ENCODE peak calls at places on chromosomes 3 and 15, in ten cellular contexts. D is activated effector memory CD4-positive, alpha-beta T cell treated with anti-CD3 and anti-CD28 coated beads, Interleukin-2, amount 50 U/mL, for 16 hours; V is activated CD8-positive, alpha-beta memory T cell treated with anti-CD3 and anti-CD28 coated beads for 1 hour; S is activated gamma-delta T cell treated with Interleukin-2 at 50 U/mL for 16 hours; Z is GM10248; M is psoas muscle; H is endodermal cell; I is tibial artery; C is activated B cell treated with CpG ODN at 0.5 μM for 24 hours; X is A549. N is an unnamed sample.
A peak's percentile ranks its signal among the peaks of the same experiment; 100 is the strongest.

GRCh38 chr3:58999134-58999778 is 50.6 kb downstream of the CFAP20DC start:
- DNase-seq in I (no peak), D (no peak), V (no peak), S (no peak), M (no peak), X (no peak), H (no peak), C (no peak), Z (no peak), N (peak; percentile 55)

GRCh38 chr3:16369885-16370284 is 104.9 kb downstream of the OXNAD1 start:
- DNase-seq in I (no peak), Z (no peak), M (no peak), S (no peak), C (no peak), X (no peak), V (no peak), H (peak; percentile 80), D (no peak), N (peak; percentile 87)

GRCh38 chr3:31255007-31255603 is 277.6 kb upstream of the STT3B start:
- DNase-seq in S (no peak), M (no peak), H (no peak), I (no peak), Z (no peak), X (no peak), C (no peak), V (no peak), D (no peak), N (no peak)

GRCh38 chr3:194592798-194593752 is 40.1 kb downstream of the TMEM44 start:
- DNase-seq in Z (no peak), H (no peak), D (no peak), I (peak; percentile 55), S (no peak), X (peak; percentile 76), M (no peak), V (no peak), C (no peak), N (no peak)

GRCh38 chr15:67091966-67092677 is 26.7 kb downstream of the SMAD3 start:
- DNase-seq in V (no peak), X (no peak), H (peak; percentile 69), D (no peak), S (no peak), I (no peak), C (no peak), M (no peak), Z (no peak), N (no peak)

GRCh38 chr15:33860749-33861148 is 107.5 kb upstream of the CHRM5 start:
- DNase-seq in S (no peak), D (no peak), Z (no peak), M (no peak), C (no peak), V (no peak), H (no peak), X (peak; percentile 17), I (no peak), N (peak; percentile 67)

GRCh38 chr3:45362161-45362560 is 26.2 kb upstream of the LARS2 start:
- DNase-seq in D (no peak), Z (no peak), H (no peak), C (no peak), M (no peak), V (no peak), I (no peak), S (no peak), X (no peak), N (no peak)

GRCh38 chr3:10962481-10963036 is 30.0 kb upstream of the SLC6A1 start:
- DNase-seq in V (no peak), H (no peak), M (no peak), D (no peak), S (no peak), C (no peak), X (no peak), I (no peak), Z (no peak), N (no peak)

GRCh38 chr3:50676031-50676705 is 1.4 kb downstream of the DOCK3 start:
- DNase-seq in C (no peak), M (no peak), S (no peak), D (no peak), V (no peak), I (no peak), H (no peak), X (no peak), Z (no peak), N (no peak)

GRCh38 chr15:52278636-52279367 is 16.8 kb downstream of the MYO5C start:
- DNase-seq in X (no peak), I (no peak), M (no peak), H (peak; percentile 5), C (no peak), Z (no peak), S (no peak), V (no peak), D (no peak), N (no peak)

GRCh38 chr3:71217640-71218222 is 365.8 kb downstream of the FOXP1 start:
- DNase-seq in H (no peak), V (no peak), S (no peak), M (no peak), D (no peak), Z (no peak), I (no peak), C (no peak), X (no peak), N (no peak)

GRCh38 chr15:48143856-48144255 is 23.1 kb downstream of the SLC24A5 start:
- DNase-seq in I (no peak), D (no peak), H (no peak), X (no peak), M (no peak), Z (no peak), S (no peak), C (no peak), V (no peak), N (no peak)

GRCh38 chr3:188673509-188674239 is 498.1 kb upstream of the TPRG1 start:
- DNase-seq in M (no peak), I (no peak), D (no peak), Z (no peak), S (no peak), V (no peak), X (no peak), H (no peak), C (no peak), N (no peak)

GRCh38 chr3:134002326-134002725 is 27.4 kb downstream of the SLCO2A1 start:
- DNase-seq in I (no peak), M (no peak), X (no peak), S (no peak), C (no peak), Z (no peak), D (no peak), V (no peak), H (no peak), N (peak; percentile 37)

GRCh38 chr15:31222769-31223345 is 103.8 kb upstream of the KLF13 start:
- DNase-seq in H (no peak), C (no peak), D (peak; percentile 48), I (no peak), M (no peak), Z (no peak), X (no peak), S (no peak), V (no peak), N (no peak)

GRCh38 chr15:71003314-71003713 is 110.7 kb downstream of the LRRC49 start:
- DNase-seq in D (no peak), M (no peak), H (no peak), S (no peak), C (no peak), I (no peak), Z (no peak), X (no peak), V (no peak), N (no peak)

GRCh38 chr15:88908697-88909621 is 4.2 kb downstream of the MFGE8 start:
- DNase-seq in M (no peak), Z (peak; percentile 6), C (no peak), D (no peak), V (no peak), H (no peak), I (no peak), S (no peak), X (no peak), N (peak; percentile 70)

GRCh38 chr3:179455954-179456353 is 4.7 kb upstream of the GNB4 start:
- DNase-seq in M (no peak), X (no peak), V (no peak), H (no peak), Z (no peak), D (no peak), C (no peak), S (no peak), I (no peak), N (no peak)

GRCh38 chr15:86591994-86592746 is 512.5 kb downstream of the AGBL1 start:
- DNase-seq in S (no peak), C (no peak), I (peak; percentile 34), X (no peak), H (no peak), D (no peak), Z (no peak), V (no peak), M (peak; percentile 82), N (no peak)

GRCh38 chr3:62876064-62876463 is 848 bp upstream of the CADPS start:
- DNase-seq in X (no peak), C (no peak), I (no peak), Z (peak; percentile 10), M (peak; percentile 49), D (no peak), S (no peak), V (no peak), H (peak; percentile 94), N (peak; percentile 89)

GRCh38 chr15:101382544-101382943 is 87.5 kb upstream of the SNRPA1 start:
- DNase-seq in C (no peak), X (no peak), I (no peak), D (peak; percentile 2), S (no peak), M (no peak), H (no peak), V (no peak), Z (no peak), N (no peak)

GRCh38 chr15:25900901-25901300 is 37.8 kb upstream of the ATP10A start:
- DNase-seq in C (no peak), D (no peak), V (no peak), M (peak; percentile 47), I (no peak), H (no peak), X (no peak), S (no peak), Z (no peak), N (no peak)

GRCh38 chr3:56818156-56818985 is 16.6 kb upstream of the ARHGEF3 start:
- DNase-seq in V (no peak), C (no peak), D (no peak), S (no peak), H (no peak), I (no peak), Z (no peak), X (no peak), M (no peak), N (no peak)

GRCh38 chr3:50352762-50353161 is 2.1 kb downstream of the CYB561D2 start:
- DNase-seq in Z (no peak), V (no peak), H (no peak), C (no peak), S (no peak), D (no peak), I (no peak), X (peak; percentile 47), M (no peak), N (no peak)

GRCh38 chr3:45860481-45860880 is 18.6 kb upstream of the LZTFL1 start:
- DNase-seq in Z (no peak), X (no peak), I (no peak), C (no peak), M (no peak), H (no peak), V (no peak), S (no peak), D (no peak), N (no peak)

GRCh38 chr15:82239685-82240391 is 22.7 kb downstream of the EFL1 start:
- DNase-seq in Z (no peak), D (no peak), S (no peak), C (no peak), H (no peak), X (no peak), M (no peak), V (no peak), I (no peak), N (no peak)

GRCh38 chr3:42351221-42351620 is 59.2 kb downstream of the LYZL4 start:
- DNase-seq in S (no peak), V (no peak), I (no peak), M (no peak), X (no peak), D (no peak), H (no peak), Z (no peak), C (no peak), N (no peak)

GRCh38 chr3:69425249-69425648 is 39.4 kb upstream of the FRMD4B start:
- DNase-seq in X (peak; percentile 7), D (no peak), M (no peak), V (no peak), Z (peak; percentile 37), I (no peak), H (peak; percentile 71), C (no peak), S (no peak), N (peak; percentile 57)

N was measured in islet precursor cell.